ENCODE peak calls at places on chromosomes 3 and 15, in six cellular contexts. A, G, P, O, I and F are unnamed samples.

GRCh38 chr3:130907966-130908365 is 14.1 kb downstream of the ATP2C1 start:
- DNase-seq in P (no peak), I (no peak), A (no peak), G (no peak), O (no peak), F (no peak)

GRCh38 chr3:64109438-64109837 is 86.1 kb upstream of the PSMD6 start:
- DNase-seq in I (no peak), G (peak; percentile 35), O (no peak), P (no peak), A (no peak), F (no peak)

GRCh38 chr3:114649331-114649730 is 355.5 kb downstream of the TIGIT start:
- DNase-seq in A (peak; percentile 54), P (no peak), I (no peak), O (peak; percentile 26), G (no peak), F (no peak)

GRCh38 chr3:10011644-10012043 is 14.6 kb upstream of the FANCD2 start:
- DNase-seq in O (no peak), A (no peak), P (no peak), I (no peak), G (no peak), F (no peak)

GRCh38 chr3:136142592-136142991 is 53.5 kb downstream of the MSL2 start:
- DNase-seq in G (no peak), O (peak; percentile 77), I (peak; percentile 91), A (peak; percentile 86), P (no peak), F (no peak)

GRCh38 chr3:123505820-123506219 is 56.9 kb upstream of the ADCY5 start:
- DNase-seq in O (no peak), G (no peak), A (no peak), P (no peak), I (no peak), F (no peak)

GRCh38 chr3:62375655-62376054 is 2.3 kb upstream of the FEZF2 start:
- DNase-seq in A (no peak), P (no peak), G (peak; percentile 36), I (no peak), O (no peak), F (no peak)

GRCh38 chr3:140395134-140396075 is 282.5 kb upstream of the TRIM42 start:
- DNase-seq in I (no peak), O (no peak), A (no peak), G (no peak), P (no peak), F (no peak)

GRCh38 chr3:126556637-126557414 is 1.9 kb downstream of the C3orf22 start:
- DNase-seq in P (peak; percentile 31), G (peak; percentile 24), I (no peak), A (no peak), O (no peak), F (no peak)

GRCh38 chr15:63752075-63752684 is 81.6 kb downstream of the HERC1 start:
- DNase-seq in P (no peak), O (peak; percentile 63), I (peak; percentile 80), A (peak; percentile 65), G (no peak), F (no peak)

GRCh38 chr3:193078996-193079731 is 161.5 kb upstream of the MB21D2 start:
- DNase-seq in G (no peak), P (no peak), I (no peak), A (no peak), O (no peak), F (peak; percentile 15)

GRCh38 chr3:125054436-125055164 is 1.2 kb downstream of the HEG1 start:
- DNase-seq in A (peak; percentile 68), O (peak; percentile 89), G (no peak), P (no peak), I (peak; percentile 81), F (no peak)
- H4K91ac ChIP-seq in A (peak overlapping the region; percentile 79), O (no peak overlapping the region), G (no peak overlapping the region), P (no peak overlapping the region), I (no peak overlapping the region), F (no peak overlapping the region)

GRCh38 chr3:187464682-187465081 is 96.5 kb downstream of the RTP4 start:
- DNase-seq in P (no peak), A (no peak), O (no peak), G (no peak), I (no peak), F (no peak)
- H2AK5ac ChIP-seq in P (peak overlapping the region; percentile 42), A (no peak overlapping the region), O (no peak overlapping the region), G (no peak overlapping the region), I (no peak overlapping the region), F (no peak overlapping the region)

DNA sequence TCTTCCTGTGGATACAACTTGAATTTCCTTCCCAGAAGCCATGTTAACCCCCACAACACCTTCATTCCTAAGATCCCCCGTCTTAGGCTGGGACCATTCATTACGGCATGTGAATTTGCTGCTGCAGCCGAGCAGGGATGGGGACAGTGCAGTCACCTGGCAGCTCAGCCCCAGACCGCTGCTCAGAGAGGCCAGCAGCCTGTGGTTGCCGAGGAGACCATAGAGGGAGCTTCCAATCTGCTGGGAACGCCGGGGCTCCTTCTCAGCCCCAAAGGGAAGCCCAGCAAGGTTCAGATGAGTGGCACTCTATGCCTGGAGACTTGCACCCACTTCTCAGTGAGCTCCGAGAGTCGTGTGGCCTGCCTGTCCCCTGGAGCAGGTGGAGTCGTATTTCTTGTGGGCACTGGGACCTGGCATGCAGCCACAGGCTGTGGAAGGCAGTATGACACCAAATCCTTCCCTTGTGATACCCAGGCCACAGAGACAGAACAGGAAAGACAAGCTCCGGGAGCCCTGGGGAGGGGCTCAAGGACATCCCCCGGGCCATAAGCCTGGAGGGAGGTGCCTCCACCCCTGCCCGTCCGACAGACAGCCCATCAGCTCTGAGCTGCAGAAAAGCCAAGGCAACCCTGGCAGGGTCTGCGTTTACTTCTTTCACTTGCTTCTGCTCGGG is 167.3 kb downstream of the FAM43A start:
- DNase-seq in A (no peak), G (no peak), P (no peak), I (peak; percentile 72), O (no peak), F (no peak)
- H3K14ac ChIP-seq in A (no peak overlapping the region), G (no peak overlapping the region), P (no peak overlapping the region), I (peak overlapping the region; percentile 30), O (no peak overlapping the region), F (peak overlapping the region; percentile 4)

GRCh38 chr15:45347033-45347432 is 31.3 kb downstream of the GATM start:
- DNase-seq in I (peak; percentile 62), G (no peak), O (no peak), P (no peak), A (no peak), F (no peak)
- H4K91ac ChIP-seq in I (no peak overlapping the region), G (no peak overlapping the region), O (no peak overlapping the region), P (no peak overlapping the region), A (no peak overlapping the region), F (no peak overlapping the region)

DNA sequence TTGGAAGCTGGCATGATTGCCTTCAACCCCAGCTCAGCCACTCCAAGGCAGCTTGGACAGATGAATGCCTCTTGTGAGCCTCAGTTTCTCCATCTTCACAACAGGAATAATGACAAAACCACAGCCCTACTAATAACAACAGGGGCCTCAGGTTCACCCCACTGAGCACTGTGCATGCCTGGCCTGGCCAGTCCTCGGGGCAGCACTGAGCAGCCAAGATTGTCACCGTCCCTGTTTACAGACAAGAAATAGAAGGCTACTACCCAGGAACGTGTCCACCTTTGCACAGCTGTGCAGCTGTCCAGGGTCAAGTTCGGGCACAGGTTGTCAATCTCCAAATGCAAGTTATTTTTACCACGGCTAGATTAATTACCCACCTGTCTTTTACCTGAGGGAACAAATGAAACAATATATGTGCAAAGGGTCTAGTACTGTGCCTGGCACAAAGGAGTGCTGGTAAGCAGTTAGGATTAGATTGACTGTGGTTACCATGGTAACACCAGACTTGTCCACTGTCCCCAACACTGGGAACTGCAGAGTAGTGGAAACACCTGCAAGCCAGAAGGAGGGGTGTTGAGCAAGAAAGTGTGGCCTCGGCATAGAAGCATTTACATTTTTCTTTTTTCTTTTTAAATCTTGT is 66.5 kb upstream of the SLC6A6 start:
- DNase-seq in G (no peak), O (no peak), A (no peak), I (no peak), P (no peak), F (no peak)
- H2AK5ac ChIP-seq in G (no peak overlapping the region), O (no peak overlapping the region), A (no peak overlapping the region), I (no peak overlapping the region), P (no peak overlapping the region), F (no peak overlapping the region)

DNA sequence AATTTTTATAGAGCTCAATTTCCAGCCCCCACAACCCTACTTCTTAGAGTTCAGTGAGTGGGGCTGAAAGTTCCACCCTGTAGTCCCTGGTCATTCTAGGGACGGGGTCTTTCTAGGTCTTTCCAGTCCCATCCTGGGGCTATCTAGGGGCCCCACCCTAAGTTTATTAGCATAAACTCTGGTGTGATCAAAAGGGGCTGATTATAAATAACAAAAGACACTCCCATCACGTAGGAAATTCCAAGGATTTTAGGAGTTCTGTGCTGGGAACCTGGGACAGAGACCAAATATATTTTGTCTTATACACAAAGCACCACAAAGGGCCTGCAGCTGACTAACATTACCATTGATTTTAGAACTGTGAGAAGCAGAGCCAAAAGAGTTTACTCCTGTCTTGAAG is 41.9 kb downstream of the RAD54L2 start:
- DNase-seq in O (no peak), A (no peak), G (no peak), I (no peak), P (no peak), F (no peak)
- H3K14ac ChIP-seq in O (no peak overlapping the region), A (no peak overlapping the region), G (no peak overlapping the region), I (no peak overlapping the region), P (no peak overlapping the region), F (no peak overlapping the region)

DNA sequence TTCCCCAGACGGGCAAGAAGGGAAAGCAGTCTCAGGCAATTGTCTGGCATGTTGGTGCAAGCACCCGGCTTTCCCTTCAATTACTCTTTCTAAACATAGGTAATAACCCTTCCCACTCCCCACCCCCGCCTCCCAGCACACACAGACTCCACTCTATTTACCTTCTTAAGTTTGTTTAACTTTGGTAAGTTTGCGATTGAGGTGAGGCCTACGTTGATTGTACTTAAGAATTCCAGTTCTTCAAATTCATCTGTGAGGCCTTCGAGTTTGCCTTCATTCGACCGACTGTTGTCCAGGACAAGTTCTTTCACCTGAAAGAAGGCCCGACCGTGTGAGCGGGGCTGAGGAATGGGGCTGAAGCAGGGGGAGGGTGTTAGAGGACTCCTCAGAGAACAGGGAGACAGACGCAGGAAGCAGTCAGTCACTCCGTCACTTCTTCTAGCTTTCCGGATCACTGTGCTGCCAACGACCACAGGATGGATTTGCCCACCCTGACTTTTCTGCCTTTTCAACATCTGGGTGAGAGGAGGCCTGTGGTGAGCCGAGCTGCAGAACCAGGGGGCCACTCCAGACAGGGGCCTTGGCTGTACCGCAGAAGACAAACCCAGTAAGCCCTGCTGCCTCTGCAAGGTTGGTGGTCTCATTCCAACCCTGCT is 33.0 kb downstream of the ANP32A start:
- DNase-seq in P (no peak), G (no peak), I (no peak), O (no peak), A (no peak), F (no peak)
- H4K91ac ChIP-seq in P (no peak overlapping the region), G (no peak overlapping the region), I (no peak overlapping the region), O (no peak overlapping the region), A (no peak overlapping the region), F (no peak overlapping the region)

DNA sequence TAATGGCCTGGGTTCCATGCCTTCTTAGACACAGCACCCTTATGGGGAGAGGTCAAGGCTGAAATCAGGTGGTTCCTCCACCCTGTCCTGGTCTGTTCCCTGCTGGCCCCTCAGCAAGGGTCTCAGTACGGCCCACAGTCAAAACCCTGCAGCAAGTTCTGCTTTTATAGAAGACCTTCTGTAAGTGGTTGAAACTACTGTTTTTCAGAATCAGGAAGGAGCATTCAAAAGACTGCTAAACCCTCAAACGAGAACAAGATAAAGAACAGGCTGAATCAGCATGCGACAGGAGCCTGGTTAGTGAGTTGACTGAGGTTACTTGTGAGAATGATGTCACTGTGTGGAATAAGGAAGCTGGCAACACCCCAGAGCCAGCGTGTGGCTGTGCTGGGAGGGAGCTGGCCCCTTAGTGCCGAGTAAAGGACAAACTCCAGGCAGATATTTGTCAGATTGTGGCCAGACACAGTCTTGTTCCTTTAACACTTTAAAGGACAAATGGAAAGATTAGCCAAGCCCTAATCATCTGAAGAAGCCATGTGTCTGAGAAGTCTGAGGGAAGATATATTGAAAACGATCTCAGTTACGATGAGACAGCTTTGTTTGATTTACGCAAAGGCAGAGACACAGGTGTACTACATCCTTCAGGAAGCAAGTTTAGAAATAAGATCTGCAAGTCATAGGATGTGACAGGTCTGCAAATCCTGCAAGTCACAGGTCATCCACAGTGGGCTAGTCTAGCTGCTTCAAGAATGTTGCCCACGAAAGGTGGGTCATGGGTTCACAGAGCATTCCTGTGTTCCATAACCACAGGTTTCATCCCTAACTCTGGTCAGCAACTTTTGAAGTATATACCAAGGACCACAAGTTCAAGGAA is 54.0 kb downstream of the B3GNT5 start:
- DNase-seq in P (no peak), I (peak; percentile 39), G (no peak), O (peak; percentile 87), A (peak; percentile 62), F (no peak)
- H2AK5ac ChIP-seq in P (no peak overlapping the region), I (no peak overlapping the region), G (no peak overlapping the region), O (peak overlapping the region; percentile 32), A (no peak overlapping the region), F (no peak overlapping the region)